ENCODE peak calls at places on chromosome 15, in eight cellular contexts. One of them, this sample, is unnamed.

GRCh38 chr15:23690450-23690852 is 3.3 kb upstream of the NDN start:
- DNase-seq in astrocyte of the spinal cord: peak; percentile 38
- DNase-seq in body of pancreas: peak; percentile 81
- DNase-seq in GM12865: no peak
- DNase-seq in cardiac muscle cell: peak; percentile 69
- DNase-seq in right atrium auricular region: no peak
- DNase-seq in pancreas: peak; percentile 76
- DNase-seq in colonic mucosa: peak; percentile 52
- DNase-seq in this sample: peak; percentile 70

GRCh38 chr15:29518442-29518841 is 248.8 kb upstream of the NSMCE3 start:
- DNase-seq in cardiac muscle cell: no peak
- DNase-seq in astrocyte of the spinal cord: no peak
- DNase-seq in colonic mucosa: no peak
- DNase-seq in right atrium auricular region: no peak
- DNase-seq in GM12865: no peak
- DNase-seq in pancreas: no peak
- DNase-seq in body of pancreas: peak; percentile 47
- DNase-seq in this sample: no peak

GRCh38 chr15:25674948-25675347 is 188.2 kb downstream of the ATP10A start:
- DNase-seq in astrocyte of the spinal cord: no peak
- DNase-seq in cardiac muscle cell: no peak
- DNase-seq in colonic mucosa: no peak
- DNase-seq in right atrium auricular region: peak; percentile 83
- DNase-seq in pancreas: no peak
- DNase-seq in GM12865: no peak
- DNase-seq in body of pancreas: no peak
- DNase-seq in this sample: no peak

GRCh38 chr15:66231421-66232266 is 21.9 kb downstream of the MEGF11 start:
- DNase-seq in cardiac muscle cell: no peak
- DNase-seq in GM12865: no peak
- DNase-seq in right atrium auricular region: no peak
- DNase-seq in body of pancreas: no peak
- DNase-seq in astrocyte of the spinal cord: no peak
- DNase-seq in colonic mucosa: no peak
- DNase-seq in pancreas: no peak
- DNase-seq in this sample: no peak

GRCh38 chr15:82178061-82178460 is 84.5 kb downstream of the EFL1 start:
- DNase-seq in body of pancreas: no peak
- DNase-seq in pancreas: no peak
- DNase-seq in right atrium auricular region: no peak
- DNase-seq in cardiac muscle cell: no peak
- DNase-seq in GM12865: no peak
- DNase-seq in colonic mucosa: no peak
- DNase-seq in astrocyte of the spinal cord: peak; percentile 80
- DNase-seq in this sample: peak; percentile 68

GRCh38 chr15:52255935-52256334 is 39.7 kb downstream of the MYO5C start:
- DNase-seq in body of pancreas: no peak
- DNase-seq in GM12865: no peak
- DNase-seq in cardiac muscle cell: no peak
- DNase-seq in astrocyte of the spinal cord: no peak
- DNase-seq in colonic mucosa: no peak
- DNase-seq in pancreas: no peak
- DNase-seq in right atrium auricular region: no peak
- DNase-seq in this sample: no peak

GRCh38 chr15:52680756-52681155 is 1.6 kb upstream of the ATOSA start:
- DNase-seq in right atrium auricular region: no peak
- DNase-seq in GM12865: no peak
- DNase-seq in pancreas: no peak
- DNase-seq in body of pancreas: no peak
- DNase-seq in colonic mucosa: no peak
- DNase-seq in astrocyte of the spinal cord: no peak
- DNase-seq in cardiac muscle cell: no peak
- DNase-seq in this sample: no peak

GRCh38 chr15:31086344-31086743 is 15.2 kb downstream of the TRPM1 start:
- DNase-seq in colonic mucosa: no peak
- DNase-seq in body of pancreas: no peak
- DNase-seq in cardiac muscle cell: no peak
- DNase-seq in right atrium auricular region: no peak
- DNase-seq in astrocyte of the spinal cord: no peak
- DNase-seq in GM12865: no peak
- DNase-seq in pancreas: no peak
- DNase-seq in this sample: no peak

GRCh38 chr15:32120577-32121465 is 90.5 kb downstream of the CHRNA7 start:
- DNase-seq in body of pancreas: no peak
- DNase-seq in right atrium auricular region: no peak
- DNase-seq in GM12865: no peak
- DNase-seq in astrocyte of the spinal cord: no peak
- DNase-seq in pancreas: no peak
- DNase-seq in cardiac muscle cell: no peak
- DNase-seq in colonic mucosa: no peak
- DNase-seq in this sample: no peak

GRCh38 chr15:70870066-70870465 is 16.1 kb upstream of the LARP6 start:
- DNase-seq in body of pancreas: no peak
- DNase-seq in cardiac muscle cell: no peak
- DNase-seq in GM12865: peak; percentile 67
- DNase-seq in pancreas: no peak
- DNase-seq in astrocyte of the spinal cord: peak; percentile 83
- DNase-seq in right atrium auricular region: no peak
- DNase-seq in colonic mucosa: no peak
- DNase-seq in this sample: peak; percentile 87

GRCh38 chr15:77098572-77098971 is 27.7 kb upstream of the TSPAN3 start:
- DNase-seq in body of pancreas: no peak
- DNase-seq in pancreas: no peak
- DNase-seq in cardiac muscle cell: no peak
- DNase-seq in GM12865: no peak
- DNase-seq in astrocyte of the spinal cord: no peak
- DNase-seq in right atrium auricular region: no peak
- DNase-seq in colonic mucosa: no peak
- DNase-seq in this sample: no peak

GRCh38 chr15:49985463-49985862 is 133.6 kb downstream of the ATP8B4 start:
- DNase-seq in GM12865: no peak
- DNase-seq in cardiac muscle cell: no peak
- DNase-seq in astrocyte of the spinal cord: no peak
- DNase-seq in colonic mucosa: no peak
- DNase-seq in pancreas: no peak
- DNase-seq in right atrium auricular region: no peak
- DNase-seq in body of pancreas: no peak
- DNase-seq in this sample: no peak

GRCh38 chr15:66287461-66288055 is 5.8 kb upstream of the DIS3L start:
- DNase-seq in colonic mucosa: no peak
- DNase-seq in body of pancreas: no peak
- DNase-seq in astrocyte of the spinal cord: peak; percentile 54
- DNase-seq in right atrium auricular region: no peak
- DNase-seq in GM12865: peak; percentile 31
- DNase-seq in pancreas: no peak
- DNase-seq in cardiac muscle cell: peak; percentile 26
- DNase-seq in this sample: peak; percentile 43

GRCh38 chr15:76177491-76178040 is 117.8 kb downstream of the TMEM266 start:
- DNase-seq in colonic mucosa: no peak
- DNase-seq in cardiac muscle cell: no peak
- DNase-seq in pancreas: no peak
- DNase-seq in right atrium auricular region: no peak
- DNase-seq in astrocyte of the spinal cord: no peak
- DNase-seq in body of pancreas: no peak
- DNase-seq in GM12865: no peak
- DNase-seq in this sample: peak; percentile 72

GRCh38 chr15:89785064-89785770 is 9.1 kb downstream of the MESP2 start:
- DNase-seq in GM12865: no peak
- DNase-seq in astrocyte of the spinal cord: no peak
- DNase-seq in pancreas: peak; percentile 30
- DNase-seq in body of pancreas: peak; percentile 62
- DNase-seq in right atrium auricular region: no peak
- DNase-seq in colonic mucosa: peak; percentile 92
- DNase-seq in cardiac muscle cell: no peak
- DNase-seq in this sample: no peak

GRCh38 chr15:65339926-65340325 is 35.4 kb downstream of the RNU5B-1 start:
- DNase-seq in pancreas: no peak
- DNase-seq in cardiac muscle cell: no peak
- DNase-seq in body of pancreas: no peak
- DNase-seq in GM12865: no peak
- DNase-seq in colonic mucosa: peak; percentile 78
- DNase-seq in astrocyte of the spinal cord: no peak
- DNase-seq in right atrium auricular region: no peak
- DNase-seq in this sample: no peak

GRCh38 chr15:101240364-101240763 is 11.5 kb downstream of the CHSY1 start:
- DNase-seq in GM12865: no peak
- DNase-seq in astrocyte of the spinal cord: no peak
- DNase-seq in colonic mucosa: no peak
- DNase-seq in body of pancreas: no peak
- DNase-seq in pancreas: no peak
- DNase-seq in right atrium auricular region: no peak
- DNase-seq in cardiac muscle cell: no peak
- DNase-seq in this sample: peak; percentile 74

GRCh38 chr15:96325579-96326331 is 4.7 kb upstream of the NR2F2 start:
- DNase-seq in astrocyte of the spinal cord: peak; percentile 77
- DNase-seq in pancreas: no peak
- DNase-seq in colonic mucosa: no peak
- DNase-seq in body of pancreas: no peak
- DNase-seq in GM12865: no peak
- DNase-seq in cardiac muscle cell: no peak
- DNase-seq in right atrium auricular region: no peak
- DNase-seq in this sample: peak; percentile 70

GRCh38 chr15:101439285-101439919 is 50.1 kb downstream of the PCSK6 start:
- DNase-seq in body of pancreas: no peak
- DNase-seq in pancreas: no peak
- DNase-seq in cardiac muscle cell: no peak
- DNase-seq in GM12865: no peak
- DNase-seq in astrocyte of the spinal cord: no peak
- DNase-seq in right atrium auricular region: peak; percentile 64
- DNase-seq in colonic mucosa: no peak
- DNase-seq in this sample: peak; percentile 79

GRCh38 chr15:92656089-92656488 is 514 bp upstream of the FAM174B start:
- DNase-seq in right atrium auricular region: no peak
- DNase-seq in pancreas: no peak
- DNase-seq in GM12865: no peak
- DNase-seq in cardiac muscle cell: no peak
- DNase-seq in astrocyte of the spinal cord: no peak
- DNase-seq in colonic mucosa: no peak
- DNase-seq in body of pancreas: no peak
- DNase-seq in this sample: no peak
- H3K4me3 ChIP-seq in right atrium auricular region: peak overlapping the region; percentile 47
- H3K4me3 ChIP-seq in pancreas: peak overlapping the region; percentile 65
- H3K4me3 ChIP-seq in GM12865: peak overlapping the region; percentile 65
- H3K4me3 ChIP-seq in cardiac muscle cell: peak overlapping the region; percentile 44
- H3K4me3 ChIP-seq in astrocyte of the spinal cord: no peak overlapping the region
- H3K4me3 ChIP-seq in colonic mucosa: peak overlapping the region; percentile 57
- H3K4me3 ChIP-seq in body of pancreas: no peak overlapping the region
- H3K4me3 ChIP-seq in this sample: no peak overlapping the region

GRCh38 chr15:68052431-68052830 is 1.7 kb upstream of the PIAS1 start:
- DNase-seq in body of pancreas: no peak
- DNase-seq in GM12865: no peak
- DNase-seq in astrocyte of the spinal cord: no peak
- DNase-seq in pancreas: no peak
- DNase-seq in right atrium auricular region: no peak
- DNase-seq in colonic mucosa: no peak
- DNase-seq in cardiac muscle cell: no peak
- DNase-seq in this sample: no peak

GRCh38 chr15:68053997-68054657 is at the start of gene PIAS1:
- DNase-seq in GM12865: peak; percentile 98
- DNase-seq in astrocyte of the spinal cord: peak; percentile 94
- DNase-seq in cardiac muscle cell: peak; percentile 96
- DNase-seq in pancreas: peak; percentile 95
- DNase-seq in colonic mucosa: peak; percentile 96
- DNase-seq in body of pancreas: peak; percentile 95
- DNase-seq in right atrium auricular region: peak; percentile 90
- DNase-seq in this sample: peak; percentile 89

GRCh38 chr15:68053001-68053400 is 1.1 kb upstream of the PIAS1 start:
- DNase-seq in pancreas: no peak
- DNase-seq in astrocyte of the spinal cord: no peak
- DNase-seq in right atrium auricular region: no peak
- DNase-seq in GM12865: no peak
- DNase-seq in cardiac muscle cell: no peak
- DNase-seq in body of pancreas: no peak
- DNase-seq in colonic mucosa: no peak
- DNase-seq in this sample: no peak

GRCh38 chr15:68054658-68055223 is 626 bp downstream of the PIAS1 start:
- DNase-seq in cardiac muscle cell: peak; percentile 88
- DNase-seq in pancreas: peak; percentile 48
- DNase-seq in colonic mucosa: peak; percentile 56
- DNase-seq in right atrium auricular region: peak; percentile 64
- DNase-seq in astrocyte of the spinal cord: peak; percentile 20
- DNase-seq in body of pancreas: peak; percentile 54
- DNase-seq in GM12865: peak; percentile 58
- DNase-seq in this sample: peak; percentile 55

DNA sequence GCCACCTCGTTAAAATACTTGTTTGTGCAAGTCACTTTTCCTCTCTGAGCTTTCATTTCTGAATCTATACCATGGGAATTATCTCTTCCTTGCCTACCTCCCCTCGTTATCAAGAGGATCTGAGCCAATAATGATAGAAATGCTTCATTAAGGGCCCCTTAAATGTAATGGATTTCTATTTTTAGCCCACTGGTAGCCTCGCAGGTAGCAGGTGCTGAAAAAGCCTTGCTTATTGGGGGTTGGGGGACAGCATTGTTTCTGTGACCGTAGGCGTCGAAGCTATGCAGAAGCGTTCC is 466 bp upstream of the PIAS1 start:
- DNase-seq in cardiac muscle cell: no peak
- DNase-seq in pancreas: no peak
- DNase-seq in body of pancreas: no peak
- DNase-seq in right atrium auricular region: no peak
- DNase-seq in astrocyte of the spinal cord: no peak
- DNase-seq in colonic mucosa: no peak
- DNase-seq in GM12865: no peak
- DNase-seq in this sample: no peak
- TF ChIP-seq CTCF in cardiac muscle cell: no peak
- TF ChIP-seq CTCF in pancreas: no peak
- TF ChIP-seq CTCF in body of pancreas: no peak
- TF ChIP-seq CTCF in right atrium auricular region: no peak
- TF ChIP-seq CTCF in astrocyte of the spinal cord: no peak
- TF ChIP-seq CTCF in colonic mucosa: no peak
- TF ChIP-seq CTCF in GM12865: no peak
- TF ChIP-seq CTCF in this sample: no peak

GRCh38 chr15:55481842-55482241 is 26.2 kb downstream of the DNAAF4 start:
- DNase-seq in pancreas: no peak
- DNase-seq in colonic mucosa: no peak
- DNase-seq in cardiac muscle cell: no peak
- DNase-seq in GM12865: no peak
- DNase-seq in astrocyte of the spinal cord: no peak
- DNase-seq in right atrium auricular region: no peak
- DNase-seq in body of pancreas: no peak
- DNase-seq in this sample: no peak

GRCh38 chr15:55485273-55485672 is 22.8 kb downstream of the DNAAF4 start:
- DNase-seq in colonic mucosa: no peak
- DNase-seq in right atrium auricular region: no peak
- DNase-seq in astrocyte of the spinal cord: no peak
- DNase-seq in pancreas: no peak
- DNase-seq in body of pancreas: no peak
- DNase-seq in cardiac muscle cell: no peak
- DNase-seq in GM12865: no peak
- DNase-seq in this sample: no peak
- H3K4me3 ChIP-seq in colonic mucosa: no peak overlapping the region
- H3K4me3 ChIP-seq in right atrium auricular region: no peak overlapping the region
- H3K4me3 ChIP-seq in astrocyte of the spinal cord: no peak overlapping the region
- H3K4me3 ChIP-seq in pancreas: no peak overlapping the region
- H3K4me3 ChIP-seq in body of pancreas: no peak overlapping the region
- H3K4me3 ChIP-seq in cardiac muscle cell: no peak overlapping the region
- H3K4me3 ChIP-seq in GM12865: no peak overlapping the region
- H3K4me3 ChIP-seq in this sample: no peak overlapping the region

DNA sequence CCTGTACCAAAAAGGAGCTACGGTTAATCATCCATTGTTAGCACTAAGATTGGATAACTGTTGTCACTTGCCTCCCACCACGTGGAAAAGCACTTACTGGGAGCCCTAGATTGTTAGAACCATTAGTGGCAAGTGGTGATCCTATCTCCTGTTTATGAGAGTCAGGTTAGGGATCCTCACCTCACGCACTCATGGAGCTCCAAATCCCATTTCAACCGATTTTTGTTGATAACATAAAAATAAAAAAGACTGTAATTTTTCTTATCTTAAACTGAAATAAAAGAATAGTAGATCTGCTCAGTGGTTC is 952 bp downstream of the ZNF770 start:
- DNase-seq in colonic mucosa: no peak
- DNase-seq in cardiac muscle cell: peak; percentile 30
- DNase-seq in astrocyte of the spinal cord: no peak
- DNase-seq in pancreas: no peak
- DNase-seq in body of pancreas: no peak
- DNase-seq in GM12865: no peak
- DNase-seq in right atrium auricular region: no peak
- DNase-seq in this sample: no peak
- TF ChIP-seq CTCF in colonic mucosa: no peak
- TF ChIP-seq CTCF in cardiac muscle cell: no peak
- TF ChIP-seq CTCF in astrocyte of the spinal cord: no peak
- TF ChIP-seq CTCF in pancreas: no peak
- TF ChIP-seq CTCF in body of pancreas: no peak
- TF ChIP-seq CTCF in GM12865: no peak
- TF ChIP-seq CTCF in right atrium auricular region: no peak
- TF ChIP-seq CTCF in this sample: no peak

This sample was measured in fibroblast of villous mesenchyme.